ENCODE peak calls at places on chromosome 5, in eight cellular contexts. One of them, this sample, is unnamed.

GRCh38 chr5:139971202-139971725 is 71.8 kb downstream of the NRG2 start:
- DNase-seq in mammary epithelial cell: no peak
- DNase-seq in SHP77: no peak
- DNase-seq in T-helper 17 cell: no peak
- DNase-seq in stimulated activated CD8-positive, alpha-beta memory T cell treated with anti-CD3 and anti-CD28 coated beads, Interleukin-2, amount 100 ng/mL, for 1 hour: no peak
- DNase-seq in hepatocyte: no peak
- DNase-seq in NK-92 treated with Interleukin-12 subunit alpha and Interleukin-12 subunit beta, amount 100 ng/mL, for 24 hours: no peak
- DNase-seq in endothelial cell: no peak
- DNase-seq in this sample: no peak

GRCh38 chr5:151205411-151205810 is 18.5 kb downstream of the CCDC69 start:
- DNase-seq in T-helper 17 cell: no peak
- DNase-seq in stimulated activated CD8-positive, alpha-beta memory T cell treated with anti-CD3 and anti-CD28 coated beads, Interleukin-2, amount 100 ng/mL, for 1 hour: no peak
- DNase-seq in hepatocyte: no peak
- DNase-seq in NK-92 treated with Interleukin-12 subunit alpha and Interleukin-12 subunit beta, amount 100 ng/mL, for 24 hours: no peak
- DNase-seq in SHP77: no peak
- DNase-seq in endothelial cell: no peak
- DNase-seq in mammary epithelial cell: no peak
- DNase-seq in this sample: no peak

GRCh38 chr5:55665065-55665464 is 47.1 kb downstream of the SLC38A9 start:
- DNase-seq in endothelial cell: no peak
- DNase-seq in stimulated activated CD8-positive, alpha-beta memory T cell treated with anti-CD3 and anti-CD28 coated beads, Interleukin-2, amount 100 ng/mL, for 1 hour: no peak
- DNase-seq in SHP77: no peak
- DNase-seq in hepatocyte: no peak
- DNase-seq in T-helper 17 cell: no peak
- DNase-seq in mammary epithelial cell: no peak
- DNase-seq in NK-92 treated with Interleukin-12 subunit alpha and Interleukin-12 subunit beta, amount 100 ng/mL, for 24 hours: no peak
- DNase-seq in this sample: no peak

GRCh38 chr5:150321784-150322183 is 19.1 kb upstream of the ARSI start:
- DNase-seq in endothelial cell: no peak
- DNase-seq in T-helper 17 cell: no peak
- DNase-seq in SHP77: no peak
- DNase-seq in NK-92 treated with Interleukin-12 subunit alpha and Interleukin-12 subunit beta, amount 100 ng/mL, for 24 hours: no peak
- DNase-seq in stimulated activated CD8-positive, alpha-beta memory T cell treated with anti-CD3 and anti-CD28 coated beads, Interleukin-2, amount 100 ng/mL, for 1 hour: no peak
- DNase-seq in hepatocyte: no peak
- DNase-seq in mammary epithelial cell: peak; percentile 47
- DNase-seq in this sample: no peak

GRCh38 chr5:121681200-121681855 is 170.4 kb upstream of the FTMT start:
- DNase-seq in NK-92 treated with Interleukin-12 subunit alpha and Interleukin-12 subunit beta, amount 100 ng/mL, for 24 hours: no peak
- DNase-seq in mammary epithelial cell: no peak
- DNase-seq in T-helper 17 cell: no peak
- DNase-seq in stimulated activated CD8-positive, alpha-beta memory T cell treated with anti-CD3 and anti-CD28 coated beads, Interleukin-2, amount 100 ng/mL, for 1 hour: no peak
- DNase-seq in endothelial cell: no peak
- DNase-seq in hepatocyte: peak; percentile 64
- DNase-seq in SHP77: no peak
- DNase-seq in this sample: no peak

GRCh38 chr5:1432296-1432695 is 12.9 kb downstream of the SLC6A3 start:
- DNase-seq in hepatocyte: no peak
- DNase-seq in SHP77: no peak
- DNase-seq in mammary epithelial cell: no peak
- DNase-seq in endothelial cell: no peak
- DNase-seq in NK-92 treated with Interleukin-12 subunit alpha and Interleukin-12 subunit beta, amount 100 ng/mL, for 24 hours: no peak
- DNase-seq in T-helper 17 cell: no peak
- DNase-seq in stimulated activated CD8-positive, alpha-beta memory T cell treated with anti-CD3 and anti-CD28 coated beads, Interleukin-2, amount 100 ng/mL, for 1 hour: no peak
- DNase-seq in this sample: no peak

GRCh38 chr5:171512397-171512796 is 93.0 kb downstream of the FGF18 start:
- DNase-seq in stimulated activated CD8-positive, alpha-beta memory T cell treated with anti-CD3 and anti-CD28 coated beads, Interleukin-2, amount 100 ng/mL, for 1 hour: no peak
- DNase-seq in hepatocyte: no peak
- DNase-seq in SHP77: no peak
- DNase-seq in T-helper 17 cell: no peak
- DNase-seq in endothelial cell: no peak
- DNase-seq in NK-92 treated with Interleukin-12 subunit alpha and Interleukin-12 subunit beta, amount 100 ng/mL, for 24 hours: no peak
- DNase-seq in mammary epithelial cell: no peak
- DNase-seq in this sample: no peak

GRCh38 chr5:42397267-42397666 is 26.0 kb upstream of the GHR start:
- DNase-seq in hepatocyte: no peak
- DNase-seq in NK-92 treated with Interleukin-12 subunit alpha and Interleukin-12 subunit beta, amount 100 ng/mL, for 24 hours: no peak
- DNase-seq in stimulated activated CD8-positive, alpha-beta memory T cell treated with anti-CD3 and anti-CD28 coated beads, Interleukin-2, amount 100 ng/mL, for 1 hour: no peak
- DNase-seq in SHP77: no peak
- DNase-seq in mammary epithelial cell: no peak
- DNase-seq in endothelial cell: no peak
- DNase-seq in T-helper 17 cell: no peak
- DNase-seq in this sample: no peak

GRCh38 chr5:179233909-179234562 is 111.2 kb downstream of the ADAMTS2 start:
- DNase-seq in stimulated activated CD8-positive, alpha-beta memory T cell treated with anti-CD3 and anti-CD28 coated beads, Interleukin-2, amount 100 ng/mL, for 1 hour: no peak
- DNase-seq in SHP77: no peak
- DNase-seq in endothelial cell: no peak
- DNase-seq in mammary epithelial cell: no peak
- DNase-seq in hepatocyte: no peak
- DNase-seq in NK-92 treated with Interleukin-12 subunit alpha and Interleukin-12 subunit beta, amount 100 ng/mL, for 24 hours: no peak
- DNase-seq in T-helper 17 cell: no peak
- DNase-seq in this sample: no peak

GRCh38 chr5:122846051-122846567 is 696 bp downstream of the SNX24 start:
- DNase-seq in hepatocyte: peak; percentile 47
- DNase-seq in SHP77: no peak
- DNase-seq in T-helper 17 cell: no peak
- DNase-seq in mammary epithelial cell: peak; percentile 76
- DNase-seq in NK-92 treated with Interleukin-12 subunit alpha and Interleukin-12 subunit beta, amount 100 ng/mL, for 24 hours: no peak
- DNase-seq in endothelial cell: no peak
- DNase-seq in stimulated activated CD8-positive, alpha-beta memory T cell treated with anti-CD3 and anti-CD28 coated beads, Interleukin-2, amount 100 ng/mL, for 1 hour: no peak
- DNase-seq in this sample: peak; percentile 87

GRCh38 chr5:131221888-131222287 is 42.0 kb upstream of the CDC42SE2 start:
- DNase-seq in hepatocyte: no peak
- DNase-seq in T-helper 17 cell: no peak
- DNase-seq in stimulated activated CD8-positive, alpha-beta memory T cell treated with anti-CD3 and anti-CD28 coated beads, Interleukin-2, amount 100 ng/mL, for 1 hour: no peak
- DNase-seq in SHP77: no peak
- DNase-seq in endothelial cell: no peak
- DNase-seq in mammary epithelial cell: peak; percentile 43
- DNase-seq in NK-92 treated with Interleukin-12 subunit alpha and Interleukin-12 subunit beta, amount 100 ng/mL, for 24 hours: no peak
- DNase-seq in this sample: peak; percentile 55

GRCh38 chr5:13976867-13977479 is 32.5 kb upstream of the DNAH5 start:
- DNase-seq in endothelial cell: peak; percentile 41
- DNase-seq in NK-92 treated with Interleukin-12 subunit alpha and Interleukin-12 subunit beta, amount 100 ng/mL, for 24 hours: no peak
- DNase-seq in hepatocyte: peak; percentile 66
- DNase-seq in SHP77: peak; percentile 76
- DNase-seq in T-helper 17 cell: no peak
- DNase-seq in mammary epithelial cell: peak; percentile 53
- DNase-seq in stimulated activated CD8-positive, alpha-beta memory T cell treated with anti-CD3 and anti-CD28 coated beads, Interleukin-2, amount 100 ng/mL, for 1 hour: no peak
- DNase-seq in this sample: peak; percentile 70

GRCh38 chr5:17289681-17290619 is 72.5 kb downstream of the BASP1 start:
- DNase-seq in hepatocyte: peak; percentile 26
- DNase-seq in SHP77: no peak
- DNase-seq in mammary epithelial cell: no peak
- DNase-seq in endothelial cell: no peak
- DNase-seq in NK-92 treated with Interleukin-12 subunit alpha and Interleukin-12 subunit beta, amount 100 ng/mL, for 24 hours: no peak
- DNase-seq in T-helper 17 cell: no peak
- DNase-seq in stimulated activated CD8-positive, alpha-beta memory T cell treated with anti-CD3 and anti-CD28 coated beads, Interleukin-2, amount 100 ng/mL, for 1 hour: no peak
- DNase-seq in this sample: no peak

GRCh38 chr5:28286566-28286965 is 1248.2 kb upstream of the CDH9 start:
- DNase-seq in NK-92 treated with Interleukin-12 subunit alpha and Interleukin-12 subunit beta, amount 100 ng/mL, for 24 hours: no peak
- DNase-seq in endothelial cell: no peak
- DNase-seq in T-helper 17 cell: no peak
- DNase-seq in hepatocyte: no peak
- DNase-seq in mammary epithelial cell: no peak
- DNase-seq in SHP77: no peak
- DNase-seq in stimulated activated CD8-positive, alpha-beta memory T cell treated with anti-CD3 and anti-CD28 coated beads, Interleukin-2, amount 100 ng/mL, for 1 hour: no peak
- DNase-seq in this sample: peak; percentile 13

GRCh38 chr5:66452109-66452508 is 144.1 kb upstream of the MAST4 start:
- DNase-seq in hepatocyte: no peak
- DNase-seq in stimulated activated CD8-positive, alpha-beta memory T cell treated with anti-CD3 and anti-CD28 coated beads, Interleukin-2, amount 100 ng/mL, for 1 hour: no peak
- DNase-seq in endothelial cell: no peak
- DNase-seq in T-helper 17 cell: no peak
- DNase-seq in SHP77: no peak
- DNase-seq in NK-92 treated with Interleukin-12 subunit alpha and Interleukin-12 subunit beta, amount 100 ng/mL, for 24 hours: no peak
- DNase-seq in mammary epithelial cell: no peak
- DNase-seq in this sample: no peak

GRCh38 chr5:132680780-132681475 is 7.1 kb downstream of the IL4 start:
- DNase-seq in stimulated activated CD8-positive, alpha-beta memory T cell treated with anti-CD3 and anti-CD28 coated beads, Interleukin-2, amount 100 ng/mL, for 1 hour: no peak
- DNase-seq in NK-92 treated with Interleukin-12 subunit alpha and Interleukin-12 subunit beta, amount 100 ng/mL, for 24 hours: no peak
- DNase-seq in T-helper 17 cell: no peak
- DNase-seq in SHP77: no peak
- DNase-seq in mammary epithelial cell: no peak
- DNase-seq in endothelial cell: no peak
- DNase-seq in hepatocyte: no peak
- DNase-seq in this sample: no peak

GRCh38 chr5:56206126-56206525 is 27.0 kb downstream of the ANKRD55 start:
- DNase-seq in mammary epithelial cell: no peak
- DNase-seq in endothelial cell: no peak
- DNase-seq in NK-92 treated with Interleukin-12 subunit alpha and Interleukin-12 subunit beta, amount 100 ng/mL, for 24 hours: no peak
- DNase-seq in SHP77: no peak
- DNase-seq in stimulated activated CD8-positive, alpha-beta memory T cell treated with anti-CD3 and anti-CD28 coated beads, Interleukin-2, amount 100 ng/mL, for 1 hour: no peak
- DNase-seq in T-helper 17 cell: no peak
- DNase-seq in hepatocyte: no peak
- DNase-seq in this sample: no peak

GRCh38 chr5:172303996-172304335 is 20.4 kb upstream of the UBTD2 start:
- DNase-seq in stimulated activated CD8-positive, alpha-beta memory T cell treated with anti-CD3 and anti-CD28 coated beads, Interleukin-2, amount 100 ng/mL, for 1 hour: no peak
- DNase-seq in NK-92 treated with Interleukin-12 subunit alpha and Interleukin-12 subunit beta, amount 100 ng/mL, for 24 hours: no peak
- DNase-seq in hepatocyte: no peak
- DNase-seq in endothelial cell: no peak
- DNase-seq in mammary epithelial cell: peak; percentile 78
- DNase-seq in SHP77: no peak
- DNase-seq in T-helper 17 cell: no peak
- DNase-seq in this sample: peak; percentile 34

GRCh38 chr5:38595149-38595725 is 38.8 kb upstream of the LIFR start:
- DNase-seq in stimulated activated CD8-positive, alpha-beta memory T cell treated with anti-CD3 and anti-CD28 coated beads, Interleukin-2, amount 100 ng/mL, for 1 hour: no peak
- DNase-seq in hepatocyte: no peak
- DNase-seq in mammary epithelial cell: peak; percentile 59
- DNase-seq in T-helper 17 cell: no peak
- DNase-seq in endothelial cell: no peak
- DNase-seq in SHP77: no peak
- DNase-seq in NK-92 treated with Interleukin-12 subunit alpha and Interleukin-12 subunit beta, amount 100 ng/mL, for 24 hours: no peak
- DNase-seq in this sample: no peak

GRCh38 chr5:14830210-14831005 is 41.2 kb downstream of the ANKH start:
- DNase-seq in hepatocyte: no peak
- DNase-seq in mammary epithelial cell: peak; percentile 12
- DNase-seq in T-helper 17 cell: no peak
- DNase-seq in stimulated activated CD8-positive, alpha-beta memory T cell treated with anti-CD3 and anti-CD28 coated beads, Interleukin-2, amount 100 ng/mL, for 1 hour: no peak
- DNase-seq in NK-92 treated with Interleukin-12 subunit alpha and Interleukin-12 subunit beta, amount 100 ng/mL, for 24 hours: no peak
- DNase-seq in SHP77: no peak
- DNase-seq in endothelial cell: no peak
- DNase-seq in this sample: no peak

GRCh38 chr5:172868436-172868923 is 34.4 kb downstream of the ERGIC1 start:
- DNase-seq in hepatocyte: no peak
- DNase-seq in mammary epithelial cell: peak; percentile 66
- DNase-seq in T-helper 17 cell: no peak
- DNase-seq in SHP77: no peak
- DNase-seq in endothelial cell: no peak
- DNase-seq in NK-92 treated with Interleukin-12 subunit alpha and Interleukin-12 subunit beta, amount 100 ng/mL, for 24 hours: no peak
- DNase-seq in stimulated activated CD8-positive, alpha-beta memory T cell treated with anti-CD3 and anti-CD28 coated beads, Interleukin-2, amount 100 ng/mL, for 1 hour: no peak
- DNase-seq in this sample: peak; percentile 83

GRCh38 chr5:123708074-123708806 is 196.3 kb downstream of the CSNK1G3 start:
- DNase-seq in hepatocyte: no peak
- DNase-seq in T-helper 17 cell: no peak
- DNase-seq in mammary epithelial cell: peak; percentile 70
- DNase-seq in endothelial cell: no peak
- DNase-seq in NK-92 treated with Interleukin-12 subunit alpha and Interleukin-12 subunit beta, amount 100 ng/mL, for 24 hours: no peak
- DNase-seq in SHP77: no peak
- DNase-seq in stimulated activated CD8-positive, alpha-beta memory T cell treated with anti-CD3 and anti-CD28 coated beads, Interleukin-2, amount 100 ng/mL, for 1 hour: no peak
- DNase-seq in this sample: peak; percentile 21

GRCh38 chr5:122501087-122501435 is 189.0 kb downstream of the SNCAIP start:
- DNase-seq in hepatocyte: peak; percentile 38
- DNase-seq in SHP77: no peak
- DNase-seq in endothelial cell: no peak
- DNase-seq in mammary epithelial cell: no peak
- DNase-seq in T-helper 17 cell: no peak
- DNase-seq in NK-92 treated with Interleukin-12 subunit alpha and Interleukin-12 subunit beta, amount 100 ng/mL, for 24 hours: no peak
- DNase-seq in stimulated activated CD8-positive, alpha-beta memory T cell treated with anti-CD3 and anti-CD28 coated beads, Interleukin-2, amount 100 ng/mL, for 1 hour: no peak
- DNase-seq in this sample: no peak

GRCh38 chr5:110105692-110106091 is 416.0 kb downstream of the MAN2A1 start:
- DNase-seq in T-helper 17 cell: no peak
- DNase-seq in stimulated activated CD8-positive, alpha-beta memory T cell treated with anti-CD3 and anti-CD28 coated beads, Interleukin-2, amount 100 ng/mL, for 1 hour: no peak
- DNase-seq in NK-92 treated with Interleukin-12 subunit alpha and Interleukin-12 subunit beta, amount 100 ng/mL, for 24 hours: no peak
- DNase-seq in SHP77: no peak
- DNase-seq in hepatocyte: peak; percentile 20
- DNase-seq in endothelial cell: no peak
- DNase-seq in mammary epithelial cell: peak; percentile 25
- DNase-seq in this sample: peak; percentile 15

This sample was measured in RWPE1.